ENCODE peak calls at places on chromosomes 16 and 17, in eight cellular contexts. One of them, this sample, is unnamed.

GRCh38 chr16:1333149-1333812 is at the start of gene BAIAP3:
- DNase-seq in H9: peak; percentile 70
- DNase-seq in GM12891: peak; percentile 69
- DNase-seq in AG08395: peak; percentile 72
- DNase-seq in HTR-8/SVneo: peak; percentile 37
- DNase-seq in T-helper 1 cell: peak; percentile 45
- DNase-seq in myocyte: no peak
- DNase-seq in head of caudate nucleus: no peak
- DNase-seq in this sample: no peak

GRCh38 chr16:85211247-85211910 is 99.1 kb upstream of the CIBAR2 start:
- DNase-seq in H9: no peak
- DNase-seq in GM12891: no peak
- DNase-seq in AG08395: peak; percentile 88
- DNase-seq in HTR-8/SVneo: no peak
- DNase-seq in T-helper 1 cell: no peak
- DNase-seq in myocyte: peak; percentile 64
- DNase-seq in head of caudate nucleus: no peak
- DNase-seq in this sample: no peak

GRCh38 chr16:8044796-8045195 is 545.5 kb downstream of the TMEM114 start:
- DNase-seq in H9: no peak
- DNase-seq in GM12891: no peak
- DNase-seq in AG08395: no peak
- DNase-seq in HTR-8/SVneo: no peak
- DNase-seq in T-helper 1 cell: no peak
- DNase-seq in myocyte: no peak
- DNase-seq in head of caudate nucleus: no peak
- DNase-seq in this sample: no peak

GRCh38 chr16:76176153-76176552 is 101.0 kb upstream of the CNTNAP4 start:
- DNase-seq in H9: no peak
- DNase-seq in GM12891: no peak
- DNase-seq in AG08395: no peak
- DNase-seq in HTR-8/SVneo: no peak
- DNase-seq in T-helper 1 cell: no peak
- DNase-seq in myocyte: no peak
- DNase-seq in head of caudate nucleus: no peak
- DNase-seq in this sample: no peak

GRCh38 chr16:50600582-50601283 is 52.5 kb downstream of the NKD1 start:
- DNase-seq in H9: no peak
- DNase-seq in GM12891: no peak
- DNase-seq in AG08395: peak; percentile 36
- DNase-seq in HTR-8/SVneo: no peak
- DNase-seq in T-helper 1 cell: no peak
- DNase-seq in myocyte: no peak
- DNase-seq in head of caudate nucleus: no peak
- DNase-seq in this sample: no peak

GRCh38 chr16:49515861-49516260 is 142.3 kb downstream of the C16orf78 start:
- DNase-seq in H9: no peak
- DNase-seq in GM12891: no peak
- DNase-seq in AG08395: no peak
- DNase-seq in HTR-8/SVneo: no peak
- DNase-seq in T-helper 1 cell: no peak
- DNase-seq in myocyte: no peak
- DNase-seq in head of caudate nucleus: no peak
- DNase-seq in this sample: no peak

GRCh38 chr17:77909816-77910215 is 48.7 kb upstream of the TNRC6C start:
- DNase-seq in H9: no peak
- DNase-seq in GM12891: no peak
- DNase-seq in AG08395: no peak
- DNase-seq in HTR-8/SVneo: no peak
- DNase-seq in T-helper 1 cell: no peak
- DNase-seq in myocyte: no peak
- DNase-seq in head of caudate nucleus: no peak
- DNase-seq in this sample: no peak

GRCh38 chr16:58493756-58494431 is 6.0 kb upstream of the NDRG4 start:
- DNase-seq in H9: no peak
- DNase-seq in GM12891: no peak
- DNase-seq in AG08395: no peak
- DNase-seq in HTR-8/SVneo: no peak
- DNase-seq in T-helper 1 cell: no peak
- DNase-seq in myocyte: no peak
- DNase-seq in head of caudate nucleus: no peak
- DNase-seq in this sample: no peak

GRCh38 chr17:19781488-19782458 is 33.7 kb upstream of the ALDH3A1 start:
- DNase-seq in H9: no peak
- DNase-seq in GM12891: no peak
- DNase-seq in AG08395: no peak
- DNase-seq in HTR-8/SVneo: no peak
- DNase-seq in T-helper 1 cell: no peak
- DNase-seq in myocyte: no peak
- DNase-seq in head of caudate nucleus: no peak
- DNase-seq in this sample: no peak

GRCh38 chr17:8073627-8074485 is 13.7 kb downstream of the ALOX12B start:
- DNase-seq in H9: peak; percentile 94
- DNase-seq in GM12891: peak; percentile 90
- DNase-seq in AG08395: peak; percentile 74
- DNase-seq in HTR-8/SVneo: peak; percentile 88
- DNase-seq in T-helper 1 cell: peak; percentile 84
- DNase-seq in myocyte: peak; percentile 52
- DNase-seq in head of caudate nucleus: peak; percentile 71
- DNase-seq in this sample: peak; percentile 76

GRCh38 chr17:50274142-50274944 is at the start of gene TMEM92:
- DNase-seq in H9: peak; percentile 98
- DNase-seq in GM12891: no peak
- DNase-seq in AG08395: no peak
- DNase-seq in HTR-8/SVneo: no peak
- DNase-seq in T-helper 1 cell: no peak
- DNase-seq in myocyte: no peak
- DNase-seq in head of caudate nucleus: no peak
- DNase-seq in this sample: peak; percentile 61

GRCh38 chr16:12436201-12436657 is 367.5 kb downstream of the CPPED1 start:
- DNase-seq in H9: peak; percentile 70
- DNase-seq in GM12891: no peak
- DNase-seq in AG08395: no peak
- DNase-seq in HTR-8/SVneo: no peak
- DNase-seq in T-helper 1 cell: no peak
- DNase-seq in myocyte: no peak
- DNase-seq in head of caudate nucleus: no peak
- DNase-seq in this sample: no peak

GRCh38 chr16:79403534-79403933 is 197.0 kb downstream of the MAF start:
- DNase-seq in H9: no peak
- DNase-seq in GM12891: no peak
- DNase-seq in AG08395: no peak
- DNase-seq in HTR-8/SVneo: no peak
- DNase-seq in T-helper 1 cell: no peak
- DNase-seq in myocyte: no peak
- DNase-seq in head of caudate nucleus: no peak
- DNase-seq in this sample: no peak

GRCh38 chr17:30957741-30958140 is 13.1 kb upstream of the RNF135 start:
- DNase-seq in H9: no peak
- DNase-seq in GM12891: no peak
- DNase-seq in AG08395: no peak
- DNase-seq in HTR-8/SVneo: no peak
- DNase-seq in T-helper 1 cell: no peak
- DNase-seq in myocyte: no peak
- DNase-seq in head of caudate nucleus: no peak
- DNase-seq in this sample: no peak